ENCODE peak calls at places on chromosomes 4 and X, in five cellular contexts. Z is transverse colon, C is SJSA1, B is pancreas, L is endodermal cell. E is an unnamed sample. For H3K4me1, H3K27me3 and H3K9me3, the result is how much of the 10 kb centered on the place peaks cover.

GRCh38 chr4:2936773-2937145 is 26.4 kb downstream of the NOP14 start:
- DNase-seq in C (no peak), L (no peak), Z (no peak), B (peak), E (no peak)

GRCh38 chrX:69077895-69078455 is 87.3 kb downstream of the PJA1 start:
- DNase-seq in B (peak), Z (no peak), C (no peak), L (no peak), E (no peak)

GRCh38 chrX:38661561-38661960 is 100.2 kb downstream of the TSPAN7 start:
- DNase-seq in C (no peak), Z (no peak), B (no peak), L (no peak), E (no peak)

GRCh38 chr4:66357316-66357715 is 687.0 kb upstream of the EPHA5 start:
- DNase-seq in B (no peak), Z (no peak), C (peak), L (no peak), E (no peak)

GRCh38 chrX:20061869-20062254 is 54.8 kb downstream of the MAP7D2 start:
- DNase-seq in B (no peak), Z (no peak), L (no peak), C (no peak), E (no peak)

GRCh38 chr4:89836031-89836777 is 757 bp downstream of the SNCA start:
- DNase-seq in B (peak), C (no peak), L (peak), Z (no peak), E (no peak)

GRCh38 chrX:19747672-19748610 is 139.5 kb downstream of the SH3KBP1 start:
- DNase-seq in Z (peak), L (no peak), C (no peak), B (no peak), E (peak)

GRCh38 chr4:73727685-73728084 is 12.7 kb upstream of the CXCL8 start:
- DNase-seq in L (no peak), Z (no peak), C (no peak), B (no peak), E (peak)

GRCh38 chr4:121072080-121072835 is at the start of gene NDNF:
- DNase-seq in L (peak), C (peak), Z (peak), B (peak), E (peak)

GRCh38 chr4:57763070-57763469 is 652.9 kb upstream of the IGFBP7 start:
- DNase-seq in B (no peak), C (no peak), L (no peak), Z (no peak), E (no peak)

GRCh38 chrX:1535241-1536041 is 1.5 kb downstream of the P2RY8 start:
- DNase-seq in L (no peak), Z (peak), C (peak), B (no peak), E (no peak)

GRCh38 chr4:138217567-138217966 is 24.6 kb downstream of the SLC7A11 start:
- DNase-seq in L (peak), C (no peak), Z (no peak), B (no peak), E (no peak)

GRCh38 chr4:1862055-1862911 is 6.3 kb upstream of the LETM1 start:
- DNase-seq in C (no peak), L (peak), Z (no peak), B (no peak), E (no peak)

GRCh38 chr4:175190654-175191053 is 272.5 kb downstream of the ADAM29 start:
- DNase-seq in L (no peak), Z (no peak), B (no peak), C (no peak), E (no peak)

GRCh38 chrX:44906041-44906440 is 33.1 kb downstream of the KDM6A start:
- DNase-seq in Z (no peak), L (no peak), C (no peak), B (no peak), E (no peak)

GRCh38 chrX:44903842-44904530 is 31.0 kb downstream of the KDM6A start:
- DNase-seq in B (no peak), Z (no peak), L (no peak), C (no peak), E (no peak)

GRCh38 chrX:44906542-44906941 is 33.6 kb downstream of the KDM6A start:
- DNase-seq in Z (no peak), L (no peak), C (no peak), B (no peak), E (no peak)

GRCh38 chrX:44904542-44905115 is 31.6 kb downstream of the KDM6A start:
- DNase-seq in L (no peak), C (no peak), Z (no peak), B (no peak), E (no peak)

GRCh38 chrX:44903107-44903506 is 30.1 kb downstream of the KDM6A start:
- DNase-seq in C (no peak), L (no peak), Z (no peak), B (no peak), E (no peak)
- H3K4me1 ChIP-seq in C (under half), L (under half), Z (under half), B (under half), E (under half)

GRCh38 chr4:128775477-128775876 is 34.0 kb upstream of the JADE1 start:
- DNase-seq in Z (no peak), C (no peak), L (no peak), B (no peak), E (no peak)

GRCh38 chr4:128768373-128768996 is 41.0 kb upstream of the JADE1 start:
- DNase-seq in L (no peak), Z (no peak), B (no peak), C (no peak), E (no peak)

GRCh38 chr4:128766781-128767180 is 42.7 kb upstream of the JADE1 start:
- DNase-seq in L (no peak), B (no peak), Z (no peak), C (no peak), E (no peak)

GRCh38 chr4:128769011-128769410 is 40.5 kb upstream of the JADE1 start:
- DNase-seq in Z (no peak), L (no peak), B (no peak), C (no peak), E (no peak)

GRCh38 chr4:128770807-128771206 is 38.7 kb upstream of the JADE1 start:
- DNase-seq in B (no peak), C (no peak), L (no peak), Z (no peak), E (no peak)
- H3K27me3 ChIP-seq in B (under half), C (under half), L (under half), Z (under half), E (under half)

DNA sequence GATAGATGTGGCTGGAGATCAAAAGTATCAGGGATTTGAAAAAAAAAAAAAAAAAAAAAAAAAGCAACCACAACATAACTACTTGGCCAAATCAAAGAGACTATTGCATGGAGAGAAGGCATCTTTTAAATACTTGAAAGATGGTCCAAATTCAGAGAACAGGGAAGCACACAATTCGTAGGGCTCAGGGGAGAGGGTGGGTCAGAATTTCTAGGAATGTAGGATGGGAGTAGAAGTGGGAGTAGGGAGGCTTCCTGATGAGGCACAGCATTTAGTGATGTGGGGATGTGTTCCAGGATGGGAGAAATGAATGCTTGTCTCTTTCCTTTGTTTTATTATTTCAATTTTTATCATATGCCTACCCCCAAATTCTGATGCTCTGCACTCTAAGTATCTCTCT is 36.3 kb downstream of the RTL3 start:
- DNase-seq in B (no peak), Z (no peak), C (no peak), L (no peak), E (no peak)
- H3K9me3 ChIP-seq in B (under half), Z (under half), C (under half), L (under half), E (under half)

GRCh38 chr4:159269143-159269542 is 166.3 kb downstream of the RAPGEF2 start:
- DNase-seq in C (no peak), L (no peak), Z (no peak), B (no peak), E (no peak)
- H3K4me1 ChIP-seq in C (under half), L (under half), Z (under half), B (under half), E (under half)

GRCh38 chr4:146346276-146346675 is 131.9 kb downstream of the REELD1 start:
- DNase-seq in B (no peak), L (no peak), Z (no peak), C (no peak), E (no peak)

GRCh38 chr4:146342600-146343192 is 128.4 kb downstream of the REELD1 start:
- DNase-seq in C (no peak), B (no peak), L (no peak), Z (no peak), E (no peak)

GRCh38 chr4:146343776-146344175 is 129.4 kb downstream of the REELD1 start:
- DNase-seq in B (no peak), L (no peak), Z (no peak), C (no peak), E (no peak)

GRCh38 chr4:146340798-146341197 is 126.5 kb downstream of the REELD1 start:
- DNase-seq in C (no peak), B (no peak), L (no peak), Z (no peak), E (no peak)

DNA sequence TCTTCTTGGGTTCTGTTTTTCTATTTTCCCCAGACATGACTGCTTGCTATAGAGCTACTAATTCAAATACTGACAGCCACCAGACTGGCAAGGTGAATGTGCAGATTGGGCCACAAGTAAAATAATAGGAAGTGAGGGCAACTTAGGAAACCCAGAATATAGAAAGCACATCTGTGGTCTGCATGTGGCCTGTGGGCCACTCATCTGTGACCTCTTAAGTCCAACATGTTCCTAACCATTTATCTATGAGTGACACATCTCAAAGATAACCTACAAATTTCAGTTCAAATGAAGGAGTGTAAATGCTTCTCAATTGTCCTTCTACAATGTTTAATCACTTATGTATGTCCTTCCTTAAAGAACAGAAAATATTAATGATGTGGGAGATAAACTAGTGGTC is 128.9 kb downstream of the REELD1 start:
- DNase-seq in L (no peak), B (no peak), C (no peak), Z (no peak), E (no peak)
- H3K27me3 ChIP-seq in L (under half), B (under half), C (under half), Z (under half), E (under half)

GRCh38 chr4:84632092-84632491 is 49.2 kb downstream of the CDS1 start:
- DNase-seq in C (no peak), L (no peak), B (no peak), Z (no peak), E (no peak)
- H3K9me3 ChIP-seq in C (under half), L (under half), B (under half), Z (under half), E (under half)